ENCODE peak calls at places on chromosomes 4 and X, in nine cellular contexts. N is A549; Y is M059J; U is stimulated activated CD4-positive, alpha-beta T cell treated with anti-CD3 and anti-CD28 coated beads, TNF-alpha, amount 100 ng/mL, for 48 hours; A is DMS153; H is Calu3; C is suprapubic skin; O is NT2/D1; F is posterior cingulate gyrus. I is an unnamed sample.

GRCh38 chr4:13983189-13983790 is 355.8 kb upstream of the BOD1L1 start:
- DNase-seq in N (no peak), Y (no peak), U (no peak), A (no peak), H (peak), C (no peak), O (no peak), F (no peak), I (peak)

GRCh38 chrX:16612257-16612987 is 37.5 kb upstream of the S100G start:
- DNase-seq in N (no peak), Y (no peak), U (no peak), A (no peak), H (no peak), C (no peak), O (peak), F (no peak), I (no peak)

GRCh38 chrX:16772460-16772859 is 13.8 kb upstream of the TXLNG start:
- DNase-seq in N (no peak), Y (no peak), U (no peak), A (no peak), H (no peak), C (no peak), O (peak), F (no peak), I (peak)

GRCh38 chr4:25890653-25891485 is 23.2 kb upstream of the SMIM20 start:
- DNase-seq in N (no peak), Y (no peak), U (no peak), A (no peak), H (no peak), C (no peak), O (peak), F (no peak), I (no peak)

GRCh38 chrX:153900806-153901752 is 3.4 kb upstream of the AVPR2 start:
- DNase-seq in N (peak), Y (peak), U (no peak), A (peak), H (peak), C (no peak), O (no peak), F (no peak), I (no peak)

GRCh38 chr4:77003400-77003799 is 53.8 kb downstream of the SEPTIN11 start:
- DNase-seq in N (no peak), Y (no peak), U (no peak), A (no peak), H (no peak), C (no peak), O (no peak), F (no peak), I (no peak)

GRCh38 chr4:16767251-16767650 is 131.2 kb downstream of the LDB2 start:
- DNase-seq in N (no peak), Y (peak), U (no peak), A (no peak), H (no peak), C (no peak), O (no peak), F (no peak), I (no peak)

GRCh38 chr4:4659871-4660651 is 118.2 kb upstream of the STX18 start:
- DNase-seq in N (peak), Y (peak), U (no peak), A (no peak), H (no peak), C (no peak), O (no peak), F (no peak), I (no peak)

GRCh38 chrX:135528756-135529155 is 8.3 kb downstream of the INTS6L start:
- DNase-seq in N (no peak), Y (no peak), U (no peak), A (no peak), H (no peak), C (no peak), O (no peak), F (no peak), I (no peak)

GRCh38 chr4:81237791-81238190 is 22.8 kb upstream of the PRKG2 start:
- DNase-seq in N (no peak), Y (peak), U (no peak), A (no peak), H (no peak), C (no peak), O (no peak), F (no peak), I (no peak)

GRCh38 chr4:1533501-1534064 is 127.3 kb upstream of the NKX1-1 start:
- DNase-seq in N (no peak), Y (no peak), U (no peak), A (no peak), H (no peak), C (no peak), O (no peak), F (no peak), I (no peak)

GRCh38 chr4:153142700-153143438 is 61.4 kb upstream of the TRIM2 start:
- DNase-seq in N (peak), Y (peak), U (peak), A (peak), H (peak), C (peak), O (no peak), F (peak), I (peak)

I was measured in HepG2.